ENCODE peak calls at places on chromosome 7, in seven cellular contexts. R is CD8-positive, alpha-beta T cell; T is IMR-90; U is aorta; Q is CD4-positive, alpha-beta memory T cell; Z is esophagus muscularis mucosa; N is mesendoderm. B is an unnamed sample.

GRCh38 chr7:155795951-155796350 is 16.3 kb downstream of the SHH start:
- DNase-seq in Z (no peak), N (no peak), R (no peak), Q (no peak), T (no peak), U (peak; percentile 21), B (no peak)

GRCh38 chr7:100171087-100171681 is 2.8 kb upstream of the GAL3ST4 start:
- DNase-seq in N (peak; percentile 34), T (no peak), Q (peak; percentile 52), Z (no peak), R (no peak), U (no peak), B (no peak)

GRCh38 chr7:101154693-101155102 is 422 bp downstream of the AP1S1 start:
- DNase-seq in Z (no peak), T (no peak), Q (no peak), R (no peak), U (no peak), N (no peak), B (no peak)

GRCh38 chr7:150627959-150628358 is 4.2 kb downstream of the GIMAP6 start:
- DNase-seq in Q (no peak), Z (no peak), U (no peak), R (no peak), N (no peak), T (no peak), B (no peak)

GRCh38 chr7:121081327-121081936 is 92.9 kb downstream of the CPED1 start:
- DNase-seq in N (peak; percentile 60), R (no peak), Z (no peak), Q (no peak), U (no peak), T (peak; percentile 85), B (no peak)

GRCh38 chr7:98771519-98772241 is 98.1 kb downstream of the TMEM130 start:
- DNase-seq in R (no peak), U (peak; percentile 77), N (peak; percentile 74), T (peak; percentile 78), Z (no peak), Q (no peak), B (no peak)

GRCh38 chr7:156493942-156494341 is 146.6 kb upstream of the RNF32 start:
- DNase-seq in U (no peak), Q (no peak), N (no peak), R (no peak), T (peak; percentile 77), Z (no peak), B (no peak)

GRCh38 chr7:144390481-144390880 is 13.0 kb downstream of the NOBOX start:
- DNase-seq in N (no peak), Z (peak; percentile 77), R (no peak), Q (no peak), T (no peak), U (no peak), B (no peak)

GRCh38 chr7:20647908-20648776 is 32.7 kb downstream of the ABCB5 start:
- DNase-seq in R (no peak), Q (no peak), Z (no peak), U (no peak), N (peak; percentile 84), T (no peak), B (no peak)

GRCh38 chr7:36875794-36876193 is 151.5 kb upstream of the AOAH start:
- DNase-seq in N (peak; percentile 56), U (no peak), T (no peak), Q (no peak), R (no peak), Z (no peak), B (no peak)

GRCh38 chr7:80373431-80374032 is 138.3 kb downstream of the GNAT3 start:
- DNase-seq in N (peak; percentile 15), U (no peak), T (no peak), Q (no peak), Z (no peak), R (no peak), B (no peak)

GRCh38 chr7:42272793-42273665 is 36.0 kb upstream of the GLI3 start:
- DNase-seq in T (peak; percentile 59), Z (no peak), R (no peak), Q (no peak), U (no peak), N (peak; percentile 81), B (no peak)

GRCh38 chr7:116097365-116098009 is 66.9 kb upstream of the TFEC start:
- DNase-seq in N (peak; percentile 66), R (no peak), U (no peak), Z (no peak), Q (no peak), T (peak; percentile 58), B (no peak)

GRCh38 chr7:148664319-148664718 is 34.4 kb upstream of the CUL1 start:
- DNase-seq in T (peak; percentile 27), Q (no peak), N (no peak), Z (no peak), R (no peak), U (peak; percentile 72), B (no peak)

GRCh38 chr7:139231513-139232376 is 708 bp downstream of the UBN2 start:
- DNase-seq in R (peak; percentile 0), U (peak; percentile 55), T (peak; percentile 6), Z (no peak), Q (no peak), N (peak; percentile 50), B (peak; percentile 8)

GRCh38 chr7:63047061-63047460 is 951.6 kb upstream of the ZNF722 start:
- DNase-seq in U (no peak), Z (no peak), N (no peak), Q (no peak), R (no peak), T (no peak), B (no peak)

GRCh38 chr7:110779313-110779712 is 311.6 kb upstream of the LRRN3 start:
- DNase-seq in T (no peak), R (no peak), Q (no peak), N (no peak), Z (no peak), U (no peak), B (no peak)

GRCh38 chr7:1078985-1079384 is 8.9 kb upstream of the GPER1 start:
- DNase-seq in Z (no peak), N (no peak), R (no peak), T (no peak), U (no peak), Q (no peak), B (no peak)
- H3K4me3 ChIP-seq in Z (no peak overlapping the region), N (no peak overlapping the region), R (no peak overlapping the region), T (no peak overlapping the region), U (no peak overlapping the region), Q (no peak overlapping the region), B (no peak overlapping the region)

DNA sequence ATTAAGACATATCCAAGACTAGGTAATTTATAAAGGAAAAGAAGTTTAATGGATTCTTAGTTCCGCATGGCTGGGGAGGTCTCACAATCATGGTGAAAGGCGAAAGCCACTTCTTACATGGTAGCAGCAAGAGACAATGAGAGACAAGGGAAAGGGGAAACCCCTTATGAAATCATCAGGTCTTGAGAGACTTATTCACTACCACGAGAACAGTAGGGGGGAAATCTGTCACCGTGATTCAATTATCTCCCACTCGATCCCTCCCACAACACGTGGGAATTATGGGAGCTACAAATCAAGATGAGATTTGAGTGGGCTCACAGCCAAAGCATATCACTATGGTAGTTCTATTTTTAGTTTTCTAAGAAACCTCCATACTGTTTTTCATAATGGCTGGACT is 36.7 kb downstream of the SPAM1 start:
- DNase-seq in T (no peak), Z (no peak), N (no peak), U (no peak), R (no peak), Q (no peak), B (no peak)
- H3K4me1 ChIP-seq in T (no peaks in the 10 kb centered on the region), Z (no peaks in the 10 kb centered on the region), N (no peaks in the 10 kb centered on the region), U (no peaks in the 10 kb centered on the region), R (no peaks in the 10 kb centered on the region), Q (no peaks in the 10 kb centered on the region), B (no peaks in the 10 kb centered on the region)

DNA sequence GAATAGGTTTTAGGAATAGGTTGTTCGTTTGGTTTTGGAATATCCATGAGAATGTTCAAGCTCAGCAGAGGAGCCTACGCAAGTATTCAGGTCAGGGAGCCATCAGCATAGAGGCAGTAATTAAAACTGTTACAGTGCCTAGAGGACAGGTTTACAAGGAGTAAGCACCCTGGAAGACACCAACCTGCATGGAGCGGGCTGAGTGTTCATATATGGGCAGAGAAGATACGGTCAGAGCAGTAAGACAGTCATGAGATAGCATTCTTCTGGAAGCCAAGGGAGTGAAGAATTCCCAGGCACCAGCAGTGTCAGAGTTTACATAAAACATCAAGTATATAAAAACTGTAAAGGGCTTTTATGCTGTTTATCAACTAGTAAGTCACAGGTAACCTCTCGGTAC is 96.5 kb downstream of the LRRC4 start:
- DNase-seq in Z (no peak), U (no peak), N (no peak), T (no peak), Q (no peak), R (no peak), B (no peak)
- H3K4me3 ChIP-seq in Z (no peak overlapping the region), U (no peak overlapping the region), N (no peak overlapping the region), T (no peak overlapping the region), Q (no peak overlapping the region), R (no peak overlapping the region), B (no peak overlapping the region)

DNA sequence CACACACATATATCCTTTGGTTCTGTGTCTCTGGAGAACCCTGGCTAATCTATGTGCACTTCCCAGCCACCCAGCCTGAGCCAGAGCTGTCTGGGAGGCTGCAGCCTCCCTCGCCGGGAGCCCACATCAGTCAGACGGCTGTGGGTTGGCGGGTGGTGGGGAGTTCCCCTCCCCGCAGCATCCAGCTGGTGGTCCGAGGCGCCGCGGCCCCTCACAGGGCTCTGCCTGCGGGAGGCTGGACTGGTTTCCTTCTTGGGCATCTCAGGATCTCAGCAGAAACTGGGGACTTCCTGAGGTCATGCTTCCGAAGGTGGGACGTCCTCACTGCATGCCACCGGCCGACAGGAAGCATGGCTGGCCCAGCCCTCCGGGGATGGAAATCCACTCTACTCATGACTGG is 22.0 kb upstream of the PSMG3 start:
- DNase-seq in U (no peak), Z (no peak), R (no peak), T (no peak), N (no peak), Q (no peak), B (no peak)
- H3K4me1 ChIP-seq in U (no peaks in the 10 kb centered on the region), Z (peaks cover 14% of the 10 kb centered on the region), R (peaks cover 23% of the 10 kb centered on the region), T (no peaks in the 10 kb centered on the region), N (no peaks in the 10 kb centered on the region), Q (peaks cover 22% of the 10 kb centered on the region), B (peaks cover 11% of the 10 kb centered on the region)

GRCh38 chr7:22675917-22676343 is 51.1 kb upstream of the IL6 start:
- DNase-seq in R (no peak), U (no peak), Q (peak; percentile 71), Z (no peak), T (peak; percentile 86), N (no peak), B (peak; percentile 37)

GRCh38 chr7:22677680-22678079 is 49.3 kb upstream of the IL6 start:
- DNase-seq in U (no peak), N (no peak), Z (no peak), R (no peak), T (no peak), Q (no peak), B (no peak)

GRCh38 chr7:22672892-22673637 is 53.9 kb upstream of the IL6 start:
- DNase-seq in T (peak; percentile 46), R (no peak), Q (no peak), U (no peak), N (no peak), Z (no peak), B (no peak)

GRCh38 chr7:22675436-22675835 is 51.6 kb upstream of the IL6 start:
- DNase-seq in N (no peak), Q (no peak), T (no peak), U (no peak), R (no peak), Z (no peak), B (no peak)

DNA sequence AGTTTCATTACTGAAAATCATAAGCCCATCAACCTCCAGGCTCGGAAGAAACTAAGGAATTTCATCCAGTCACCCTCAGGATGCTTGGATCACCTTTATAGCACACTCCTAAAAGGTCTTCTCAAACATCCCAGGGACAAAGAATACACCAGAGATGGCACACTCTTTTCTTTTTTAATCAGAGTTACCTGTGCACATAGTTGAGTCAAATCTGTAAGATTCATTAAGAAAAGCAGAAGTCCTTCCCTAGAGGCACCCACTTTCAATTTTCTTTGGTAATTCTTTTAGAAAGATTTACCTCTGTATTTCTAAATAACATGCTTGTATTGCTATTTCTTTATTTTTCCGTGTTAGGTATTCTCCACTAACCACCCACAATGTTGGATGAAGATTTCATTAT is 50.6 kb upstream of the IL6 start:
- DNase-seq in T (no peak), R (no peak), Q (no peak), N (no peak), U (no peak), Z (no peak), B (no peak)
- H3K4me3 ChIP-seq in T (no peak overlapping the region), R (no peak overlapping the region), Q (no peak overlapping the region), N (no peak overlapping the region), U (no peak overlapping the region), Z (no peak overlapping the region), B (peak overlapping the region; percentile 10)

B was measured in CD8-positive, alpha-beta memory T cell.